ENCODE peak calls at places on chromosomes 11 and 22, in six cellular contexts. One of them, this sample, is unnamed.

GRCh38 chr11:61828629-61829407 is 718 bp downstream of the FADS2 start:
- DNase-seq in uterus: peak; percentile 57
- DNase-seq in HCT116: no peak
- DNase-seq in esophagus squamous epithelium: no peak
- DNase-seq in gastrocnemius medialis: peak; percentile 38
- DNase-seq in PC-3: peak; percentile 33
- DNase-seq in this sample: no peak

GRCh38 chr11:73360743-73361369 is 15.3 kb upstream of the RELT start:
- DNase-seq in uterus: no peak
- DNase-seq in HCT116: no peak
- DNase-seq in esophagus squamous epithelium: no peak
- DNase-seq in gastrocnemius medialis: no peak
- DNase-seq in PC-3: no peak
- DNase-seq in this sample: no peak

GRCh38 chr11:42552786-42553185 is 759.0 kb upstream of the API5 start:
- DNase-seq in uterus: no peak
- DNase-seq in HCT116: no peak
- DNase-seq in esophagus squamous epithelium: no peak
- DNase-seq in gastrocnemius medialis: no peak
- DNase-seq in PC-3: no peak
- DNase-seq in this sample: no peak

GRCh38 chr11:1830119-1830499 is 4.7 kb upstream of the SYT8 start:
- DNase-seq in uterus: no peak
- DNase-seq in HCT116: no peak
- DNase-seq in esophagus squamous epithelium: no peak
- DNase-seq in gastrocnemius medialis: no peak
- DNase-seq in PC-3: no peak
- DNase-seq in this sample: no peak

GRCh38 chr22:37345863-37346514 is 63.7 kb downstream of the CYTH4 start:
- DNase-seq in uterus: no peak
- DNase-seq in HCT116: no peak
- DNase-seq in esophagus squamous epithelium: no peak
- DNase-seq in gastrocnemius medialis: no peak
- DNase-seq in PC-3: peak; percentile 0
- DNase-seq in this sample: no peak

GRCh38 chr22:49261616-49262015 is 566.1 kb downstream of the BRD1 start:
- DNase-seq in uterus: no peak
- DNase-seq in HCT116: no peak
- DNase-seq in esophagus squamous epithelium: no peak
- DNase-seq in gastrocnemius medialis: no peak
- DNase-seq in PC-3: no peak
- DNase-seq in this sample: no peak

GRCh38 chr11:46120711-46121327 is 435 bp downstream of the PHF21A start:
- DNase-seq in uterus: peak; percentile 67
- DNase-seq in HCT116: no peak
- DNase-seq in esophagus squamous epithelium: no peak
- DNase-seq in gastrocnemius medialis: peak; percentile 59
- DNase-seq in PC-3: no peak
- DNase-seq in this sample: no peak

GRCh38 chr22:22024440-22024839 is 41.9 kb upstream of the TOP3B start:
- DNase-seq in uterus: no peak
- DNase-seq in HCT116: no peak
- DNase-seq in esophagus squamous epithelium: no peak
- DNase-seq in gastrocnemius medialis: no peak
- DNase-seq in PC-3: no peak
- DNase-seq in this sample: no peak

GRCh38 chr11:65863889-65864757 is 3.9 kb downstream of the MUS81 start:
- DNase-seq in uterus: peak; percentile 15
- DNase-seq in HCT116: no peak
- DNase-seq in esophagus squamous epithelium: no peak
- DNase-seq in gastrocnemius medialis: no peak
- DNase-seq in PC-3: no peak
- DNase-seq in this sample: no peak

GRCh38 chr22:43956805-43957463 is 1.7 kb downstream of the SAMM50 start:
- DNase-seq in uterus: peak; percentile 33
- DNase-seq in HCT116: no peak
- DNase-seq in esophagus squamous epithelium: no peak
- DNase-seq in gastrocnemius medialis: peak; percentile 69
- DNase-seq in PC-3: peak; percentile 62
- DNase-seq in this sample: no peak

GRCh38 chr11:67118059-67118766 is 850 bp upstream of the KDM2A start:
- DNase-seq in uterus: peak; percentile 51
- DNase-seq in HCT116: no peak
- DNase-seq in esophagus squamous epithelium: no peak
- DNase-seq in gastrocnemius medialis: peak; percentile 38
- DNase-seq in PC-3: no peak
- DNase-seq in this sample: no peak

GRCh38 chr11:67117667-67118058 is 1.4 kb upstream of the KDM2A start:
- DNase-seq in uterus: peak; percentile 36
- DNase-seq in HCT116: no peak
- DNase-seq in esophagus squamous epithelium: no peak
- DNase-seq in gastrocnemius medialis: peak; percentile 23
- DNase-seq in PC-3: no peak
- DNase-seq in this sample: no peak

GRCh38 chr11:67119577-67120391 is 721 bp downstream of the KDM2A start:
- DNase-seq in uterus: peak; percentile 21
- DNase-seq in HCT116: no peak
- DNase-seq in esophagus squamous epithelium: no peak
- DNase-seq in gastrocnemius medialis: no peak
- DNase-seq in PC-3: peak; percentile 32
- DNase-seq in this sample: no peak

GRCh38 chr11:67118801-67119576 is at the start of gene KDM2A:
- DNase-seq in uterus: peak; percentile 99
- DNase-seq in HCT116: peak; percentile 96
- DNase-seq in esophagus squamous epithelium: peak; percentile 96
- DNase-seq in gastrocnemius medialis: peak; percentile 99
- DNase-seq in PC-3: peak; percentile 99
- DNase-seq in this sample: peak; percentile 98

DNA sequence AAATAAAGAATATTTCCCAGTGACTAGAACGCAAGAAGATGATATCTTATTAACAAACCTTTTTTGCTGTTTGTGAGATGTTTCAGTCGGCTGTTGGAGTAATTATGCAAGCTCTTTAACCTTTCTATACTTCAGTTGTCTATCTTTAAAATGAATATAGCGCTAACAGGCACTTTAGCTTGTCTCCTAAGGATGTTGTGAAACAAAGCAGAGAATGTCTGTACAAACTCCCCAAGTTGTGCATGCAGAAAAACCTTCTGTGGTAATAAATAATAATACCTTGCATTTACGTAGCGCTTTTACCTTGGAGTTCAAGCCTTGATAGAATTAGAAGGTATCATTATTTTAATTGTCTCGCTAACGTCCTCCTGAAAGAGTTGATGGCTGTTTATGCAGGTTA is 1.9 kb upstream of the KDM2A start:
- DNase-seq in uterus: no peak
- DNase-seq in HCT116: no peak
- DNase-seq in esophagus squamous epithelium: no peak
- DNase-seq in gastrocnemius medialis: no peak
- DNase-seq in PC-3: no peak
- DNase-seq in this sample: no peak
- TF ChIP-seq CTCF in uterus: no peak
- TF ChIP-seq CTCF in HCT116: no peak
- TF ChIP-seq CTCF in esophagus squamous epithelium: no peak
- TF ChIP-seq CTCF in gastrocnemius medialis: no peak
- TF ChIP-seq CTCF in PC-3: no peak
- TF ChIP-seq CTCF in this sample: no peak

GRCh38 chr11:9971894-9972293 is 308.0 kb downstream of the SWAP70 start:
- DNase-seq in uterus: no peak
- DNase-seq in HCT116: no peak
- DNase-seq in esophagus squamous epithelium: no peak
- DNase-seq in gastrocnemius medialis: no peak
- DNase-seq in PC-3: no peak
- DNase-seq in this sample: no peak
- H3K27ac ChIP-seq in uterus: no peak overlapping the region
- H3K27ac ChIP-seq in HCT116: no peak overlapping the region
- H3K27ac ChIP-seq in esophagus squamous epithelium: no peak overlapping the region
- H3K27ac ChIP-seq in gastrocnemius medialis: no peak overlapping the region
- H3K27ac ChIP-seq in PC-3: no peak overlapping the region
- H3K27ac ChIP-seq in this sample: no peak overlapping the region

GRCh38 chr11:35047179-35047578 is 91.8 kb upstream of the CD44 start:
- DNase-seq in uterus: no peak
- DNase-seq in HCT116: no peak
- DNase-seq in esophagus squamous epithelium: no peak
- DNase-seq in gastrocnemius medialis: no peak
- DNase-seq in PC-3: no peak
- DNase-seq in this sample: no peak

GRCh38 chr11:35046606-35047005 is 92.4 kb upstream of the CD44 start:
- DNase-seq in uterus: no peak
- DNase-seq in HCT116: no peak
- DNase-seq in esophagus squamous epithelium: no peak
- DNase-seq in gastrocnemius medialis: no peak
- DNase-seq in PC-3: no peak
- DNase-seq in this sample: no peak

GRCh38 chr11:35042906-35043305 is 96.1 kb upstream of the CD44 start:
- DNase-seq in uterus: no peak
- DNase-seq in HCT116: no peak
- DNase-seq in esophagus squamous epithelium: no peak
- DNase-seq in gastrocnemius medialis: no peak
- DNase-seq in PC-3: no peak
- DNase-seq in this sample: no peak

GRCh38 chr11:35043933-35044332 is 95.0 kb upstream of the CD44 start:
- DNase-seq in uterus: no peak
- DNase-seq in HCT116: no peak
- DNase-seq in esophagus squamous epithelium: no peak
- DNase-seq in gastrocnemius medialis: peak; percentile 45
- DNase-seq in PC-3: no peak
- DNase-seq in this sample: no peak

DNA sequence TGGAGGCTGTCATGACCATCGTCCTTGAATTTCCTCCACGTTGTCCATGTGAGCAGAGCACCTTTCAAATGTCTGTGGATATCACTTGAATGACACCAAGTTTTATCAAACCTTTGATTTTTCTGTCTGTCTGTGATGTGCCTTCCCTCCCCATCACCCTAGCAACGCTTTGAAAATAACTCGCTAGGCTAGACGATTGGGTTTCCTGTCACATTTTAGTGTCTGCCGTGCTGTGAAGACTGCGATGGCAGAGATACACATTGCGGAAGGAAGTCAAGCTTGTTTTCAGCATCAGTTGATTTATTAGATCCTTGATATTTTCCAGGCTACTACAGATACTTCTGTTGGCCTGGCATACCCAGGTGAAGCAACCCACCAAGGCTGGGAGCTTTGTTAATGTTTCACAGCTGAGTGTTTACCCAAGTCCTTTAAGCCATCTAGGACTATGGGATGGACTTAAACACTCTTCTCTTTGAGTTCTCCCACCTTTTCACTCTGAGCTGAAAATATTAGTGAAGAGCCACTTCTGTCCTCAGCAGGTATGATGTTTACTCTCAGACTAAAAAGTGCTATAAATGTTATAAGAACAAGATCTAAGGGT is 93.7 kb upstream of the CD44 start:
- DNase-seq in uterus: no peak
- DNase-seq in HCT116: no peak
- DNase-seq in esophagus squamous epithelium: no peak
- DNase-seq in gastrocnemius medialis: no peak
- DNase-seq in PC-3: no peak
- DNase-seq in this sample: no peak
- H3K4me3 ChIP-seq in uterus: no peak overlapping the region
- H3K4me3 ChIP-seq in HCT116: no peak overlapping the region
- H3K4me3 ChIP-seq in esophagus squamous epithelium: no peak overlapping the region
- H3K4me3 ChIP-seq in gastrocnemius medialis: no peak overlapping the region
- H3K4me3 ChIP-seq in PC-3: no peak overlapping the region
- H3K4me3 ChIP-seq in this sample: no peak overlapping the region

GRCh38 chr11:11149671-11150459 is 203.2 kb downstream of the CSNK2A3 start:
- DNase-seq in uterus: no peak
- DNase-seq in HCT116: no peak
- DNase-seq in esophagus squamous epithelium: no peak
- DNase-seq in gastrocnemius medialis: no peak
- DNase-seq in PC-3: no peak
- DNase-seq in this sample: no peak

GRCh38 chr11:11146830-11147229 is 206.2 kb downstream of the CSNK2A3 start:
- DNase-seq in uterus: no peak
- DNase-seq in HCT116: no peak
- DNase-seq in esophagus squamous epithelium: no peak
- DNase-seq in gastrocnemius medialis: peak; percentile 93
- DNase-seq in PC-3: no peak
- DNase-seq in this sample: no peak

GRCh38 chr11:11148598-11148997 is 204.5 kb downstream of the CSNK2A3 start:
- DNase-seq in uterus: no peak
- DNase-seq in HCT116: no peak
- DNase-seq in esophagus squamous epithelium: no peak
- DNase-seq in gastrocnemius medialis: no peak
- DNase-seq in PC-3: no peak
- DNase-seq in this sample: no peak

GRCh38 chr11:11143849-11144248 is 209.2 kb downstream of the CSNK2A3 start:
- DNase-seq in uterus: no peak
- DNase-seq in HCT116: no peak
- DNase-seq in esophagus squamous epithelium: no peak
- DNase-seq in gastrocnemius medialis: peak; percentile 88
- DNase-seq in PC-3: no peak
- DNase-seq in this sample: no peak

DNA sequence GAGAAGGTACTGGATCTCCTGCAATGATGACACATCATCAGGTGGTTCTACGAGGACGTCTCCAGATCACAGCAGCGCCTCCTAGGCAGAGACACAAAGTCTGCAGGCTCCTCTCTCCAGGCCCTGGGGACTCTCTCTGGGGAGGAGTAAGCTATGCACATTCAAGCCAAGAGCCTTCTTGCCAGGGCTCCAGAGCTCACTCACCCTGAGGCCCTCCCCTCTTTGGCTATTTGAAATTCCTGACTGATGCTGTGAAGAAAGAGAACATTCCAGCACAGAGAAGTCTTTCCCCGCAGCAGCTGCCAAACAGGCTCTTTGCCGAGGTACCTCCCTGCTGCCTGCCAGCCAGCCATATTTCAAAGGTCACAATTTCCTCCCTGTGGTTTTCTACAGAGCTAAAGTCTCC is 204.9 kb downstream of the CSNK2A3 start:
- DNase-seq in uterus: peak; percentile 82
- DNase-seq in HCT116: no peak
- DNase-seq in esophagus squamous epithelium: no peak
- DNase-seq in gastrocnemius medialis: peak; percentile 94
- DNase-seq in PC-3: peak; percentile 32
- DNase-seq in this sample: peak; percentile 57
- TF ChIP-seq CTCF in uterus: peak; percentile 42
- TF ChIP-seq CTCF in HCT116: peak; percentile 14
- TF ChIP-seq CTCF in esophagus squamous epithelium: peak; percentile 40
- TF ChIP-seq CTCF in gastrocnemius medialis: peak; percentile 23
- TF ChIP-seq CTCF in PC-3: peak; percentile 45
- TF ChIP-seq CTCF in this sample: peak; percentile 40

DNA sequence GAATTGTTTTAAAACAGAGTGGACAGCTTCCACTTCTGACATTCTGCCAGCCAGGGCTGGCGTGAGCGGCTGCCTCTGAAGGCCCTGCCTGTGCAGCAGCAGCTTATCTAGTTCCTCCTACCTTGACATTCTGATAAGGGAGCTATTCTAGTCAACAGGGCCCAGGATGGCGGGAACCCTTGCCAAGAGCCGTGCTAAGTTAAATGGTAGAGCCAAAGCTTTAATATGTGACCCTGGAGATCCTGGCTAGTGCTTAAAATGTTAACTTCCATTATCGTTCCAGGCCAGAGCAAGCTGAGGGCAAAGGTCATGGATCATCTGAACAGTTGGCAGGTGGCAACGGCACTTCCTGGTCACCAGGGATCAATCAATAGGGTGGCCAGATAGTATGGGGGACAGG is 3.5 kb downstream of the KCNJ5 start:
- DNase-seq in uterus: no peak
- DNase-seq in HCT116: no peak
- DNase-seq in esophagus squamous epithelium: no peak
- DNase-seq in gastrocnemius medialis: no peak
- DNase-seq in PC-3: no peak
- DNase-seq in this sample: no peak
- H3K27ac ChIP-seq in uterus: no peak overlapping the region
- H3K27ac ChIP-seq in HCT116: no peak overlapping the region
- H3K27ac ChIP-seq in esophagus squamous epithelium: no peak overlapping the region
- H3K27ac ChIP-seq in gastrocnemius medialis: no peak overlapping the region
- H3K27ac ChIP-seq in PC-3: no peak overlapping the region
- H3K27ac ChIP-seq in this sample: no peak overlapping the region